ENCODE peak calls at places on chromosomes 6 and 20, in seven cellular contexts. F is ovary, D is spleen, C is esophagus squamous epithelium, H is tibial nerve, Z is H1, L is uterus. M is an unnamed sample.

GRCh38 chr6:5315883-5316282 is 54.6 kb downstream of the FARS2 start:
- DNase-seq in F (no peak), D (no peak), C (no peak), H (no peak), Z (no peak), L (no peak), M (no peak)

GRCh38 chr6:90098025-90098474 is 198.6 kb downstream of the BACH2 start:
- DNase-seq in F (peak), D (no peak), C (no peak), H (peak), Z (no peak), L (peak), M (peak)

GRCh38 chr6:46246081-46246480 is 75.3 kb upstream of the ENPP5 start:
- DNase-seq in F (no peak), D (no peak), C (no peak), H (no peak), Z (no peak), L (no peak), M (no peak)

GRCh38 chr20:46715292-46715756 is 5.9 kb downstream of the SLC2A10 start:
- DNase-seq in F (peak), D (no peak), C (no peak), H (peak), Z (no peak), L (peak), M (peak)

GRCh38 chr6:110338820-110339470 is 19.2 kb downstream of the METTL24 start:
- DNase-seq in F (no peak), D (no peak), C (no peak), H (no peak), Z (no peak), L (no peak), M (no peak)

GRCh38 chr6:81767163-81768000 is 14.9 kb upstream of the TENT5A start:
- DNase-seq in F (no peak), D (no peak), C (no peak), H (no peak), Z (no peak), L (no peak), M (no peak)

GRCh38 chr20:12775041-12775440 is 233.7 kb upstream of the SPTLC3 start:
- DNase-seq in F (no peak), D (no peak), C (no peak), H (no peak), Z (no peak), L (no peak), M (no peak)

GRCh38 chr6:79713701-79714322 is 82.7 kb downstream of the SH3BGRL2 start:
- DNase-seq in F (peak), D (no peak), C (no peak), H (peak), Z (peak), L (peak), M (peak)

GRCh38 chr20:63009988-63010769 is 3.4 kb upstream of the BHLHE23 start:
- DNase-seq in F (no peak), D (peak), C (no peak), H (no peak), Z (no peak), L (no peak), M (no peak)

GRCh38 chr6:138988469-138988834 is 399 bp upstream of the REPS1 start:
- DNase-seq in F (no peak), D (no peak), C (no peak), H (no peak), Z (no peak), L (no peak), M (no peak)

GRCh38 chr20:36318166-36318565 is 12.0 kb downstream of the DLGAP4 start:
- DNase-seq in F (no peak), D (peak), C (no peak), H (no peak), Z (no peak), L (no peak), M (no peak)

GRCh38 chr6:107600111-107600510 is 110.2 kb downstream of the SOBP start:
- DNase-seq in F (no peak), D (no peak), C (no peak), H (no peak), Z (no peak), L (no peak), M (no peak)

GRCh38 chr20:63572788-63573738 is 976 bp downstream of the HELZ2 start:
- DNase-seq in F (no peak), D (peak), C (no peak), H (no peak), Z (no peak), L (no peak), M (peak)

GRCh38 chr6:133895573-133896343 is 6.8 kb downstream of the TCF21 start:
- DNase-seq in F (peak), D (no peak), C (no peak), H (no peak), Z (peak), L (no peak), M (no peak)

GRCh38 chr6:12371641-12372146 is 81.5 kb downstream of the EDN1 start:
- DNase-seq in F (no peak), D (no peak), C (no peak), H (no peak), Z (no peak), L (no peak), M (no peak)

GRCh38 chr6:126228001-126228791 is 111.7 kb upstream of the CENPW start:
- DNase-seq in F (no peak), D (no peak), C (no peak), H (no peak), Z (no peak), L (peak), M (no peak)

GRCh38 chr6:73951186-73951585 is 255.2 kb downstream of the CD109 start:
- DNase-seq in F (no peak), D (no peak), C (no peak), H (no peak), Z (no peak), L (no peak), M (no peak)

GRCh38 chr6:67606905-67607828 is 1027.9 kb upstream of the ADGRB3 start:
- DNase-seq in F (no peak), D (no peak), C (no peak), H (no peak), Z (no peak), L (no peak), M (no peak)

GRCh38 chr6:100166991-100167390 is 173.0 kb upstream of the MCHR2 start:
- DNase-seq in F (no peak), D (no peak), C (no peak), H (no peak), Z (no peak), L (no peak), M (no peak)

GRCh38 chr6:127100510-127101140 is 17.8 kb upstream of the RSPO3 start:
- DNase-seq in F (no peak), D (no peak), C (no peak), H (no peak), Z (no peak), L (no peak), M (no peak)

GRCh38 chr6:158808918-158809678 is 10.1 kb downstream of the EZR start:
- DNase-seq in F (no peak), D (no peak), C (no peak), H (no peak), Z (no peak), L (no peak), M (peak)

GRCh38 chr20:32605167-32605656 is 20.1 kb upstream of the NOL4L start:
- DNase-seq in F (no peak), D (no peak), C (no peak), H (peak), Z (no peak), L (no peak), M (no peak)

GRCh38 chr6:139080255-139080920 is 51.8 kb downstream of the ABRACL start:
- DNase-seq in F (no peak), D (no peak), C (no peak), H (no peak), Z (no peak), L (no peak), M (no peak)

GRCh38 chr20:50817776-50818172 is 22.9 kb downstream of the BCAS4 start:
- DNase-seq in F (no peak), D (no peak), C (no peak), H (no peak), Z (no peak), L (no peak), M (no peak)

GRCh38 chr6:91539451-91539850 is 952.6 kb upstream of the MAP3K7 start:
- DNase-seq in F (no peak), D (no peak), C (no peak), H (no peak), Z (no peak), L (no peak), M (no peak)

GRCh38 chr6:39301606-39302005 is 12.6 kb downstream of the KCNK17 start:
- DNase-seq in F (no peak), D (no peak), C (no peak), H (no peak), Z (peak), L (no peak), M (peak)

GRCh38 chr6:42365021-42365420 is 86.7 kb downstream of the TRERF1 start:
- DNase-seq in F (no peak), D (no peak), C (no peak), H (no peak), Z (no peak), L (no peak), M (no peak)

GRCh38 chr6:107185570-107185969 is 70.3 kb upstream of the BEND3 start:
- DNase-seq in F (peak), D (no peak), C (no peak), H (no peak), Z (no peak), L (no peak), M (peak)

GRCh38 chr20:21517566-21518277 is 3.9 kb upstream of the NKX2-2 start:
- DNase-seq in F (no peak), D (no peak), C (no peak), H (no peak), Z (no peak), L (no peak), M (no peak)

GRCh38 chr6:155247618-155248017 is 16.2 kb upstream of the CLDN20 start:
- DNase-seq in F (no peak), D (no peak), C (no peak), H (no peak), Z (no peak), L (no peak), M (no peak)

GRCh38 chr6:71375676-71376075 is 87.1 kb downstream of the OGFRL1 start:
- DNase-seq in F (no peak), D (no peak), C (no peak), H (no peak), Z (no peak), L (no peak), M (peak)

GRCh38 chr6:98833101-98834059 is 994 bp upstream of the POU3F2 start:
- DNase-seq in F (no peak), D (peak), C (no peak), H (no peak), Z (peak), L (no peak), M (peak)

GRCh38 chr6:34546551-34547321 is 9.4 kb downstream of the SPDEF start:
- DNase-seq in F (peak), D (no peak), C (no peak), H (peak), Z (no peak), L (peak), M (peak)

GRCh38 chr20:18310592-18310991 is 22.3 kb downstream of the ZNF133 start:
- DNase-seq in F (no peak), D (no peak), C (no peak), H (no peak), Z (no peak), L (no peak), M (no peak)

GRCh38 chr20:18299364-18299763 is 11.0 kb downstream of the ZNF133 start:
- DNase-seq in F (no peak), D (no peak), C (no peak), H (no peak), Z (no peak), L (no peak), M (no peak)

GRCh38 chr20:18307301-18307700 is 19.0 kb downstream of the ZNF133 start:
- DNase-seq in F (no peak), D (no peak), C (no peak), H (no peak), Z (no peak), L (no peak), M (no peak)

DNA sequence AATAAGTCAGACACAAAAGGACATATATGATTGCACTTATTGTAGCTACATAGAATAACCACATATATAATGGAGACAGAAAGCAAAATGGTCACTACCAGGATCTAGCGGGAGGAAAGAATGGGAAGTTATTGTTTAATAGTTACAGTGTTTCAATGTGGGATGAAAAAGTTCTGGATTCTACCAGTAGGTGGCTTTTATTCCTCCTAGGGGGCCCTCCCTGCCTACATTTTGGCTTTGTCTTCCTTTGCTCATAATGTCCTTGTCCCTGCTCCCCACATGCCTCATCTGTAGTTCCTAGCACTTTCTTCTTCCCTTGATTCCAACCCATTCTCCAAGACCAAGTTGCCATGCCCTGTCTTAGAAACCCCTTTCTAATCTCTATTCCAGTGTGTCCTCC is 16.3 kb downstream of the ZNF133 start:
- DNase-seq in F (no peak), D (no peak), C (no peak), H (no peak), Z (no peak), L (no peak), M (no peak)
- TF ChIP-seq CTCF in F (no peak), D (no peak), C (no peak), H (no peak), Z (peak), L (no peak), M (no peak)

GRCh38 chr6:43725643-43726580 is 38.3 kb upstream of the MRPS18A start:
- DNase-seq in F (no peak), D (peak), C (no peak), H (no peak), Z (no peak), L (no peak), M (no peak)

GRCh38 chr6:43724354-43724753 is 36.8 kb upstream of the MRPS18A start:
- DNase-seq in F (no peak), D (no peak), C (no peak), H (no peak), Z (no peak), L (no peak), M (no peak)

GRCh38 chr6:43722920-43723565 is 35.5 kb upstream of the MRPS18A start:
- DNase-seq in F (no peak), D (no peak), C (no peak), H (no peak), Z (no peak), L (no peak), M (no peak)

GRCh38 chr6:43724914-43725642 is 37.5 kb upstream of the MRPS18A start:
- DNase-seq in F (peak), D (peak), C (peak), H (peak), Z (no peak), L (peak), M (peak)

DNA sequence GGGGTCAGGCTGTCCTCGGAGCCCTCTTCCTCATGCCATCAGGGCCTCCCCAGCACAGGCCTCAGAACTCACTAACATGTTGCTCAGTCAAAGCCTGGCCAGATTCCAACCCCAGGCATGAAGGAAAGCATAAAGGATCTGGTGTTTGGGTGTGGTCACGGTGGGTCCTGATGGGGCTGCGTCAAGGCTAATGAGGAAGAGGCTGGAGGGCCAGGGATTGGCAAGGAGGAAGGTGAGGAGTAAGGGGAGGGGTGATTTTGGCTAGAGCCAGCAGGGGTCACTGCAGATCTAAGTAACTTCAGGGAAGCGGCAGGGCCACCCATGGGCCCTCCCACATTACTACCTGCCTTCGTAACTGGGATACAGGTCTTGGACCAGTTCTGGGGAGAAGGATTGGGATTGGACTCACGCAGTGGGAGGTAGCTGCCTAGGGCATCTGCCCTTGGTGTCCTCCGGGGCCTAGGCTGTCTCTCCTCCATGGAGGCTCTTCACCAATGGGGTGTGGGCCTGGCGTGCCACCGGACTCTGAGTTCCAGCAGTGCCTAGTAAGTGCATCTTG is 36.2 kb upstream of the MRPS18A start:
- DNase-seq in F (peak), D (peak), C (no peak), H (peak), Z (peak), L (peak), M (peak)
- TF ChIP-seq POLR2A in F (no peak), D (no peak), C (no peak), H (no peak), Z (no peak), L (no peak), M (no peak)

GRCh38 chr6:151477726-151478125 is 16.1 kb upstream of the CCDC170 start:
- DNase-seq in F (no peak), D (no peak), C (no peak), H (no peak), Z (no peak), L (no peak), M (no peak)

GRCh38 chr6:151481752-151482151 is 12.1 kb upstream of the CCDC170 start:
- DNase-seq in F (no peak), D (no peak), C (no peak), H (no peak), Z (no peak), L (no peak), M (no peak)

GRCh38 chr6:151478670-151479069 is 15.1 kb upstream of the CCDC170 start:
- DNase-seq in F (no peak), D (no peak), C (no peak), H (no peak), Z (no peak), L (no peak), M (no peak)

DNA sequence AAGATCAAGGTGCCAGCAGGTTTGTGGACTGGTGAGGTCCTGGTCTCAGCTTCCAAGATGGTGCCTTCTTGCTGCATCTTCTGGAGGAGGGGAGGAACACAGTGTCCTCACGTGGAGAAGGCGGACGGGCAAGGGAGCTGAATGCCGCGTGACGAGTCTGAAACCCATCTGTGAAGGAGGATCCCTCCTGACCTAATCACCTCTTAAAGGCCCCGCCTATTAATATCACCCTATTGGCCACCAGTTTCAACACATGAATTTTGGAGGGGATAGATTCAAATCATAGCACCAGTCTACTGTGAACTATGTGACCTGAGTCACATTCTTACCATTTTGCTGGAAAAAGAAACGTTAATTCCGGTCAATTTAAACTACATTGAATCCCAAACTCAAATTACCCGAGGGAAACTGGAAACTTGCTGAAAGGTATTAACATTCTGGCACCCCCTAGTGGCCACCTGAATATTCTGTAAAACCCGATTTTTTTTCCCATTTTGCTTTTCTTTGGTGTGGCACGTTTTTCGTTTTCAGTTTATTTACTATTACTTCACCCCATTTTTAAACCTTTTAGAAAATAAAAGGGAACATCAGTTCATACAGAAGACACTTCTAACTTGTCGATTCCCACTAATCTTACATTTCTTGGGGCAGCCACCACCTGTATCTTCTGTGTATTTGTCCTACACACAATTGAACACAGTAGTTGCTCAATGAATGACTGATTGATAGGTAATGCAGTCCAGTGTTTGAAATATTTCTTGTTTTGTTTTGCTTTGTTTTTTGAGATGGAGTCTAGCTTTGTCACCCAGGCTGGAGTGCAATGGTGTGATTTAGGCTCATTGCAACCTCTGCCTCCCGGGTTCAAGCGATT is 17.9 kb upstream of the CCDC170 start:
- DNase-seq in F (peak), D (no peak), C (no peak), H (peak), Z (peak), L (peak), M (no peak)
- TF ChIP-seq CTCF in F (peak), D (peak), C (peak), H (peak), Z (peak), L (peak), M (peak)

GRCh38 chr20:59001068-59001448 is 6.0 kb downstream of the CTSZ start:
- DNase-seq in F (no peak), D (no peak), C (no peak), H (no peak), Z (no peak), L (no peak), M (no peak)

GRCh38 chr20:59003836-59004492 is 3.1 kb downstream of the CTSZ start:
- DNase-seq in F (no peak), D (no peak), C (no peak), H (no peak), Z (no peak), L (no peak), M (no peak)

GRCh38 chr20:59001449-59002171 is 5.4 kb downstream of the CTSZ start:
- DNase-seq in F (no peak), D (no peak), C (no peak), H (no peak), Z (no peak), L (no peak), M (no peak)

GRCh38 chr20:59002874-59003399 is 4.1 kb downstream of the CTSZ start:
- DNase-seq in F (no peak), D (no peak), C (no peak), H (no peak), Z (no peak), L (no peak), M (no peak)

DNA sequence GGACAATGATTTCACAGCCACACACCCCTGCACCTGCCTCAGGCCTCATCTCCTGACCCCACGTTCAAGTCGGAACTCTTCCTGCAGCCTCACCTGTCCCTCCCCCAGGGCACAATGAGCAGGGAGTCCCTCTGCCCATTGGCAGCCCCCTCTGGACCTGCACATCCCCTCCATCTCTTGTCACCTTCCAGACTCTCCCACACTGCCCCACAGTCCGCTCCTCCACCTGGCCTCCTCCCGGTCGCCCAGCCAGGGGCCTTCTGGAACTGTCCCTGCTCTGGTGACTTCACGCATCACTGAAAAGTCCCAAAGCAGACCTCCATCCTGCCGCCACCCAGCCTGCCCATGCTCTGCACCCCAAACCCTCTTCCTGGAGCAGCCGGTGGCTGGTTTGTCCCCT is 4.7 kb downstream of the CTSZ start:
- DNase-seq in F (no peak), D (no peak), C (no peak), H (no peak), Z (no peak), L (no peak), M (no peak)
- TF ChIP-seq POLR2A in F (no peak), D (no peak), C (no peak), H (no peak), Z (no peak), L (no peak), M (no peak)